ENCODE peak calls at places on chromosomes 2 and 18, in four cellular contexts. M is NCI-H2081; G is choroid plexus epithelial cell; X is activated CD4-positive, alpha-beta T cell treated with anti-CD3 and anti-CD28 coated beads for 1 hour. S is an unnamed sample.
A peak's percentile ranks its signal among the peaks of the same experiment; 100 is the strongest.

GRCh38 chr2:226446406-226447001 is 353.1 kb downstream of the IRS1 start:
- DNase-seq in G (peak; percentile 82), X (no peak), M (no peak), S (no peak)

GRCh38 chr18:79590191-79591039 is 89.2 kb upstream of the CTDP1 start:
- DNase-seq in M (no peak), X (no peak), G (peak; percentile 31), S (no peak)

GRCh38 chr2:75474115-75474514 is 86.6 kb downstream of the EVA1A start:
- DNase-seq in G (no peak), X (no peak), M (no peak), S (no peak)

GRCh38 chr2:235605999-235606715 is 112.3 kb downstream of the AGAP1 start:
- DNase-seq in G (peak; percentile 93), M (no peak), X (no peak), S (no peak)

GRCh38 chr2:237536083-237536415 is 30.3 kb upstream of the PRLH start:
- DNase-seq in M (no peak), X (no peak), G (no peak), S (no peak)

GRCh38 chr2:149544692-149545091 is 42.9 kb downstream of the MMADHC start:
- DNase-seq in G (no peak), M (no peak), X (no peak), S (no peak)

GRCh38 chr2:11738589-11739436 is 7.6 kb upstream of the LPIN1 start:
- DNase-seq in M (no peak), G (peak; percentile 89), X (no peak), S (no peak)

GRCh38 chr2:8234757-8235374 is 447.0 kb upstream of the ID2 start:
- DNase-seq in G (no peak), M (peak; percentile 46), X (no peak), S (no peak)

GRCh38 chr2:190842606-190843104 is 38.0 kb upstream of the GLS start:
- DNase-seq in G (no peak), X (no peak), M (no peak), S (no peak)

GRCh38 chr18:48098007-48098406 is 167.5 kb upstream of the SMAD2 start:
- DNase-seq in G (no peak), M (no peak), X (no peak), S (no peak)

GRCh38 chr2:208363485-208363884 is 43.1 kb upstream of the PTH2R start:
- DNase-seq in G (peak; percentile 79), X (no peak), M (no peak), S (no peak)

GRCh38 chr2:46827274-46827930 is 88.2 kb downstream of the MCFD2 start:
- DNase-seq in G (peak; percentile 56), M (no peak), X (no peak), S (no peak)

GRCh38 chr2:145752091-145752806 is 1232.3 kb upstream of the ZEB2 start:
- DNase-seq in X (no peak), M (peak; percentile 24), G (peak; percentile 97), S (no peak)

GRCh38 chr2:226337941-226338605 is 461.5 kb downstream of the IRS1 start:
- DNase-seq in M (no peak), X (no peak), G (no peak), S (no peak)

GRCh38 chr2:83900859-83901258 is 558.2 kb downstream of the SUCLG1 start:
- DNase-seq in X (no peak), M (no peak), G (peak; percentile 13), S (no peak)

GRCh38 chr2:204031056-204031455 is 94.5 kb downstream of the ICOS start:
- DNase-seq in M (no peak), X (no peak), G (no peak), S (no peak)

GRCh38 chr2:30641765-30642341 is 165.4 kb downstream of the CAPN13 start:
- DNase-seq in M (peak; percentile 80), X (no peak), G (no peak), S (no peak)

GRCh38 chr18:79905389-79905911 is 46.0 kb downstream of the SLC66A2 start:
- DNase-seq in G (peak; percentile 60), M (no peak), X (peak; percentile 6), S (no peak)

GRCh38 chr2:128686881-128687550 is 368.3 kb upstream of the HS6ST1 start:
- DNase-seq in M (no peak), X (no peak), G (no peak), S (no peak)

GRCh38 chr2:65228249-65228750 is 669 bp downstream of the ACTR2 start:
- DNase-seq in G (peak; percentile 48), M (peak; percentile 24), X (no peak), S (peak; percentile 69)

S was measured in natural killer cell.